ENCODE peak calls at places on chromosomes 4 and X, in five cellular contexts. Z is GM12878, N is K562, T is H1, M is HepG2. V is an unnamed sample. For H3K4me1, the result is how much of the 10 kb centered on the place peaks cover.

GRCh38 chrX:95760356-95760755 is 924.3 kb upstream of the DIAPH2 start:
- DNase-seq in Z (no peak), T (no peak), N (no peak), M (no peak), V (no peak)

GRCh38 chrX:119887721-119888425 is 7.8 kb upstream of the AKAP14 start:
- DNase-seq in M (peak), N (peak), T (peak), Z (no peak), V (peak)

GRCh38 chrX:155886409-155886808 is 5.3 kb downstream of the VAMP7 start:
- DNase-seq in N (no peak), T (no peak), Z (no peak), M (no peak), V (no peak)

GRCh38 chrX:6693051-6693450 is 158.1 kb upstream of the VCX3A start:
- DNase-seq in T (no peak), N (no peak), Z (no peak), M (no peak), V (peak)

GRCh38 chr4:173930329-173930967 is 353.0 kb downstream of the FBXO8 start:
- DNase-seq in Z (no peak), M (no peak), T (no peak), N (no peak), V (no peak)

GRCh38 chr4:90215286-90215685 is 88.1 kb downstream of the CCSER1 start:
- DNase-seq in Z (peak), M (peak), T (no peak), N (no peak), V (no peak)

GRCh38 chr4:30950737-30951136 is 230.6 kb downstream of the PCDH7 start:
- DNase-seq in N (no peak), T (no peak), M (no peak), Z (no peak), V (no peak)

GRCh38 chr4:87052615-87053014 is 117.8 kb downstream of the AFF1 start:
- DNase-seq in M (no peak), Z (no peak), N (peak), T (no peak), V (no peak)

GRCh38 chr4:6926681-6927478 is 17.3 kb downstream of the TBC1D14 start:
- DNase-seq in N (peak), Z (no peak), M (peak), T (no peak), V (no peak)

GRCh38 chr4:114226968-114227760 is 247.7 kb upstream of the ARSJ start:
- DNase-seq in T (no peak), M (no peak), N (no peak), Z (no peak), V (no peak)

GRCh38 chr4:148514041-148514440 is 71.8 kb upstream of the NR3C2 start:
- DNase-seq in N (no peak), Z (no peak), T (no peak), M (no peak), V (no peak)

GRCh38 chrX:46327229-46328081 is 217.8 kb downstream of the ZNF674 start:
- DNase-seq in N (no peak), T (peak), M (peak), Z (no peak), V (peak)
- TF ChIP-seq CREB1 in N (no peak), T (no peak), M (no peak), Z (no peak), V (no peak)

GRCh38 chr4:29372971-29373370 is 1347.2 kb upstream of the PCDH7 start:
- DNase-seq in M (no peak), N (no peak), Z (no peak), T (no peak), V (no peak)

GRCh38 chr4:29375716-29376115 is 1344.5 kb upstream of the PCDH7 start:
- DNase-seq in T (no peak), N (no peak), M (no peak), Z (no peak), V (peak)
- H3K4me1 ChIP-seq in T (under half), N (under half), M (under half), Z (under half), V (under half)

GRCh38 chrX:25010784-25011588 is 4.8 kb downstream of the ARX start:
- DNase-seq in T (no peak), N (no peak), M (no peak), Z (no peak), V (no peak)
- TF ChIP-seq EZH2 in T (peak), N (no peak), M (no peak), Z (no peak), V (peak)

GRCh38 chr4:184420881-184421416 is 53.4 kb downstream of the IRF2 start:
- DNase-seq in N (no peak), Z (peak), M (no peak), T (no peak), V (peak)
- TF ChIP-seq CREB1 in N (no peak), Z (no peak), M (no peak), T (no peak), V (no peak)

GRCh38 chr4:22031423-22031822 is 82.9 kb upstream of the KCNIP4 start:
- DNase-seq in M (no peak), Z (no peak), N (no peak), T (no peak), V (no peak)
- H3K4me1 ChIP-seq in M (under half), Z (under half), N (under half), T (under half), V (under half)

GRCh38 chr4:153788419-153789276 is at the start of gene SFRP2:
- DNase-seq in T (peak), Z (no peak), N (no peak), M (no peak), V (peak)

GRCh38 chr4:153788064-153788418 is 842 bp downstream of the SFRP2 start:
- DNase-seq in M (no peak), T (no peak), N (no peak), Z (no peak), V (peak)

GRCh38 chr4:153792007-153792892 is 3.4 kb upstream of the SFRP2 start:
- DNase-seq in Z (no peak), T (peak), N (peak), M (no peak), V (peak)

GRCh38 chr4:153790962-153791551 is 2.2 kb upstream of the SFRP2 start:
- DNase-seq in Z (no peak), T (peak), N (no peak), M (no peak), V (peak)

GRCh38 chr4:153789741-153790651 is 1.1 kb upstream of the SFRP2 start:
- DNase-seq in Z (no peak), N (no peak), T (peak), M (no peak), V (peak)
- TF ChIP-seq EZH2 in Z (no peak), N (no peak), T (no peak), M (no peak), V (no peak)

DNA sequence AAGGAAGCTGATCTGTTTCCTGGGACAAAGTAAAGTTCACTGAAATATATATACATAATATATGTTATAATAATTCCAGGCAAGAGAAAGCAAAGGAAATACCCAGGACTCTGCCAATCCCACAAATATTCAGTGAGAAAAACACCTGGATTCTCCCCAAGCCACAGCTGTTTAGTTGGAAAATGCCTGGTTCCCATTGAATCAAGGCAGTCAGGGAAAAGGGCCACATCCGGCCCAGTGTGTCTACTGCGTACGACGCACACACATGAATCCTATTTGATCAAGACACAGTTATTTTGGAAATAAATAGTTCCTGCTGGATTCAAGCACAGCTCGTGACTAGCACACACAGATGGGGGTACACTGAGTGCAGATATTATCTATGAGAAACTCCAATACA is 6.3 kb upstream of the DCHS2 start:
- DNase-seq in T (no peak), M (no peak), Z (no peak), N (no peak), V (no peak)
- TF ChIP-seq CREB1 in T (no peak), M (no peak), Z (no peak), N (no peak), V (no peak)

GRCh38 chrX:48933757-48934156 is 14.9 kb upstream of the PIM2 start:
- DNase-seq in M (no peak), N (no peak), T (no peak), Z (no peak), V (no peak)
- H3K4me1 ChIP-seq in M (under half), N (under half), T (under half), Z (under half), V (under half)

GRCh38 chrX:23749129-23749528 is 6.1 kb upstream of the ACOT9 start:
- DNase-seq in N (no peak), Z (no peak), M (no peak), T (no peak), V (no peak)
- TF ChIP-seq EZH2 in N (no peak), Z (no peak), M (no peak), T (no peak), V (no peak)